ENCODE peak calls at places on chromosomes 1 and 21, in five cellular contexts. One of them, this sample, is unnamed.

GRCh38 chr1:118159578-118159977 is 25.4 kb downstream of the SPAG17 start:
- DNase-seq in GM12892: no peak
- DNase-seq in A549: no peak
- DNase-seq in stomach: no peak
- DNase-seq in ovary: no peak
- DNase-seq in this sample: no peak

GRCh38 chr1:243343970-243344749 is 88.3 kb downstream of the SDCCAG8 start:
- DNase-seq in GM12892: no peak
- DNase-seq in A549: peak; percentile 25
- DNase-seq in stomach: no peak
- DNase-seq in ovary: no peak
- DNase-seq in this sample: peak; percentile 10

GRCh38 chr1:58854576-58854975 is 70.7 kb upstream of the JUN start:
- DNase-seq in GM12892: no peak
- DNase-seq in A549: no peak
- DNase-seq in stomach: no peak
- DNase-seq in ovary: no peak
- DNase-seq in this sample: no peak

GRCh38 chr1:93237021-93237420 is 56.5 kb downstream of the CCDC18 start:
- DNase-seq in GM12892: no peak
- DNase-seq in A549: no peak
- DNase-seq in stomach: no peak
- DNase-seq in ovary: no peak
- DNase-seq in this sample: no peak

GRCh38 chr1:159996653-159997052 is 35.1 kb downstream of the PIGM start:
- DNase-seq in GM12892: no peak
- DNase-seq in A549: peak; percentile 16
- DNase-seq in stomach: no peak
- DNase-seq in ovary: no peak
- DNase-seq in this sample: peak; percentile 60

GRCh38 chr1:14924012-14924452 is 229.5 kb upstream of the TMEM51 start:
- DNase-seq in GM12892: peak; percentile 76
- DNase-seq in A549: peak; percentile 70
- DNase-seq in stomach: peak; percentile 75
- DNase-seq in ovary: peak; percentile 79
- DNase-seq in this sample: peak; percentile 86

GRCh38 chr1:27664291-27664690 is 7.7 kb downstream of the IFI6 start:
- DNase-seq in GM12892: no peak
- DNase-seq in A549: no peak
- DNase-seq in stomach: no peak
- DNase-seq in ovary: no peak
- DNase-seq in this sample: no peak

GRCh38 chr1:172826096-172826741 is 167.3 kb downstream of the FASLG start:
- DNase-seq in GM12892: no peak
- DNase-seq in A549: peak; percentile 44
- DNase-seq in stomach: no peak
- DNase-seq in ovary: no peak
- DNase-seq in this sample: peak; percentile 11

GRCh38 chr1:156236164-156236563 is 5.8 kb upstream of the BGLAP start:
- DNase-seq in GM12892: no peak
- DNase-seq in A549: no peak
- DNase-seq in stomach: no peak
- DNase-seq in ovary: no peak
- DNase-seq in this sample: no peak

GRCh38 chr1:230288641-230289349 is 137.3 kb downstream of the PGBD5 start:
- DNase-seq in GM12892: no peak
- DNase-seq in A549: no peak
- DNase-seq in stomach: no peak
- DNase-seq in ovary: no peak
- DNase-seq in this sample: no peak

GRCh38 chr1:109269212-109269980 is 13.5 kb downstream of the PSRC1 start:
- DNase-seq in GM12892: no peak
- DNase-seq in A549: no peak
- DNase-seq in stomach: no peak
- DNase-seq in ovary: no peak
- DNase-seq in this sample: no peak

GRCh38 chr1:98919211-98919610 is 85.5 kb downstream of the PLPPR5 start:
- DNase-seq in GM12892: no peak
- DNase-seq in A549: no peak
- DNase-seq in stomach: no peak
- DNase-seq in ovary: no peak
- DNase-seq in this sample: no peak

GRCh38 chr21:34205811-34206635 is 132.6 kb downstream of the MRPS6 start:
- DNase-seq in GM12892: no peak
- DNase-seq in A549: no peak
- DNase-seq in stomach: no peak
- DNase-seq in ovary: no peak
- DNase-seq in this sample: no peak

GRCh38 chr1:162612606-162613400 is 19.5 kb upstream of the DDR2 start:
- DNase-seq in GM12892: no peak
- DNase-seq in A549: no peak
- DNase-seq in stomach: no peak
- DNase-seq in ovary: no peak
- DNase-seq in this sample: no peak

DNA sequence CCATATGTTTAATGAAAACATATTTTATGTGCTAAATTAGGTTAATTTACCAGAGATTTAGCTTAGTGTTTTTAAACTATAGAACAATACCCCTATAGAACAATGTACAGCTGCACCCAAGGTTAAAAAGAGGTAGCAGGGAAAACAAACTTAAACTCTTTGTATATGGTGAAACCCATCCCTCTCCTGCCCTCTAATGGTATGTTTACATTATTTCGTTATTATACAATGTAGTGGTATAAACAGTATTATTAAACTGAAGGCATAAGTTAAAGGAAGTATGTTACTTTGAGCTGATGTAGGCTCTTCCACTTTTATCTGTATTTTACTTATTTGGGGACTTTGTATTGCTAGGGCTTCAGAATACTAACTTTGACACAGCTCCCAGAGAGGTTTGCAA is 16.7 kb upstream of the ZYG11A start:
- DNase-seq in GM12892: no peak
- DNase-seq in A549: no peak
- DNase-seq in stomach: no peak
- DNase-seq in ovary: no peak
- DNase-seq in this sample: no peak
- TF ChIP-seq POLR2A in GM12892: no peak
- TF ChIP-seq POLR2A in A549: no peak
- TF ChIP-seq POLR2A in stomach: no peak
- TF ChIP-seq POLR2A in ovary: no peak
- TF ChIP-seq POLR2A in this sample: no peak

GRCh38 chr1:101259744-101260148 is 22.9 kb downstream of the S1PR1 start:
- DNase-seq in GM12892: no peak
- DNase-seq in A549: no peak
- DNase-seq in stomach: no peak
- DNase-seq in ovary: no peak
- DNase-seq in this sample: no peak
- TF ChIP-seq POLR2A in GM12892: no peak
- TF ChIP-seq POLR2A in A549: no peak
- TF ChIP-seq POLR2A in stomach: no peak
- TF ChIP-seq POLR2A in ovary: no peak
- TF ChIP-seq POLR2A in this sample: no peak

GRCh38 chr1:6784560-6785317 is 515 bp upstream of the CAMTA1 start:
- DNase-seq in GM12892: peak; percentile 87
- DNase-seq in A549: peak; percentile 97
- DNase-seq in stomach: peak; percentile 100
- DNase-seq in ovary: peak; percentile 99
- DNase-seq in this sample: peak; percentile 94

GRCh38 chr1:6783221-6783620 is 2.0 kb upstream of the CAMTA1 start:
- DNase-seq in GM12892: no peak
- DNase-seq in A549: no peak
- DNase-seq in stomach: no peak
- DNase-seq in ovary: no peak
- DNase-seq in this sample: no peak

GRCh38 chr1:6785318-6785712 is at the start of gene CAMTA1:
- DNase-seq in GM12892: peak; percentile 96
- DNase-seq in A549: no peak
- DNase-seq in stomach: no peak
- DNase-seq in ovary: no peak
- DNase-seq in this sample: no peak

GRCh38 chr1:6785721-6786505 is 659 bp downstream of the CAMTA1 start:
- DNase-seq in GM12892: peak; percentile 74
- DNase-seq in A549: peak; percentile 44
- DNase-seq in stomach: peak; percentile 38
- DNase-seq in ovary: peak; percentile 74
- DNase-seq in this sample: no peak

GRCh38 chr1:6783956-6784559 is 1.2 kb upstream of the CAMTA1 start:
- DNase-seq in GM12892: no peak
- DNase-seq in A549: no peak
- DNase-seq in stomach: no peak
- DNase-seq in ovary: no peak
- DNase-seq in this sample: no peak
- TF ChIP-seq POLR2A in GM12892: peak; percentile 66
- TF ChIP-seq POLR2A in A549: no peak
- TF ChIP-seq POLR2A in stomach: no peak
- TF ChIP-seq POLR2A in ovary: no peak
- TF ChIP-seq POLR2A in this sample: peak; percentile 23

GRCh38 chr1:84502892-84503291 is 3.3 kb upstream of the SPATA1 start:
- DNase-seq in GM12892: no peak
- DNase-seq in A549: no peak
- DNase-seq in stomach: no peak
- DNase-seq in ovary: no peak
- DNase-seq in this sample: no peak

GRCh38 chr1:84493747-84494146 is 12.4 kb upstream of the SPATA1 start:
- DNase-seq in GM12892: no peak
- DNase-seq in A549: no peak
- DNase-seq in stomach: no peak
- DNase-seq in ovary: no peak
- DNase-seq in this sample: no peak

GRCh38 chr1:84492726-84493125 is 13.5 kb upstream of the SPATA1 start:
- DNase-seq in GM12892: no peak
- DNase-seq in A549: no peak
- DNase-seq in stomach: no peak
- DNase-seq in ovary: no peak
- DNase-seq in this sample: no peak

GRCh38 chr1:84496498-84496897 is 9.7 kb upstream of the SPATA1 start:
- DNase-seq in GM12892: no peak
- DNase-seq in A549: no peak
- DNase-seq in stomach: no peak
- DNase-seq in ovary: no peak
- DNase-seq in this sample: no peak

GRCh38 chr1:84497631-84498278 is 8.4 kb upstream of the SPATA1 start:
- DNase-seq in GM12892: no peak
- DNase-seq in A549: no peak
- DNase-seq in stomach: no peak
- DNase-seq in ovary: no peak
- DNase-seq in this sample: no peak
- TF ChIP-seq POLR2A in GM12892: no peak
- TF ChIP-seq POLR2A in A549: no peak
- TF ChIP-seq POLR2A in stomach: no peak
- TF ChIP-seq POLR2A in ovary: no peak
- TF ChIP-seq POLR2A in this sample: no peak

GRCh38 chr1:3734602-3735001 is 17.6 kb upstream of the CCDC27 start:
- DNase-seq in GM12892: no peak
- DNase-seq in A549: no peak
- DNase-seq in stomach: no peak
- DNase-seq in ovary: no peak
- DNase-seq in this sample: no peak
- TF ChIP-seq POLR2A in GM12892: no peak
- TF ChIP-seq POLR2A in A549: no peak
- TF ChIP-seq POLR2A in stomach: no peak
- TF ChIP-seq POLR2A in ovary: no peak
- TF ChIP-seq POLR2A in this sample: no peak

DNA sequence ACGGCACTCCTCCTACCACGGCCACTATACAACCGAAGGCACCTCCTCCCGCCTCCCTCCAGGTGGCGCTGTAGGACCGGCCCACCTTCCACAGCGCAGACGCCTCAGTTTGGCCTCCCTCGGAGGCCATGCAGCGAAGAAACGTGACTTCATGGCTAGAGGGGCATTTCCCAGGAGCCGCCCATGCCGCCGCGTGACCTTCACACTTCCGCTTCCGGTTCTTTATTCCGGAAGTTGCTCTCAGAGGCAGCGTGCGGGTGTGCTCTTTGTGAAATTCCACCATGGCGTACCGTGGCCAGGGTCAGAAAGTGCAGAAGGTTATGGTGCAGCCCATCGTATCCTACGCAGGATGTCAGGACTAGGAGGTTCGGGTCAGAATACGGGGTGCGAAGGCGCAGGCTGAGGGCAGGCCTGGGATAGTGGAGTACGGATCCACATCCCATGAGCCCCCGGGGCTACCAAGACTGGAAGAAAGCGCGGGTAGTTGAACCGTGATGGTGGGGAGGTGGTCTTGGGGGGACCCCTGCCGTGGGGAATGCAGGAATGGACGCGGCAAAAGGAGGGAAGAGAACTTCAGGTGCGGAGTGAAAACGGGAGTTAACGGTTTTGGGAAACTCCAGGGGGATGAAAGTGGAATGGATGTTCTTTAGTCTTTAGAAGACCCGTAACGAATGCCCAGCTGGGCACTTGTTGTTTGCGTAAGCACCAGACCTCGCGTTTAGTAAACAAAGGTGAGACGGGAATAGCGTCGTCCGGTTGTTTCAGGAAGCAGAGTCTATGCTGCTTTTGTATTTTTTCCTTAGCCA is at the start of gene SNRPE:
- DNase-seq in GM12892: peak; percentile 89
- DNase-seq in A549: peak; percentile 95
- DNase-seq in stomach: peak; percentile 95
- DNase-seq in ovary: peak; percentile 96
- DNase-seq in this sample: peak; percentile 80
- TF ChIP-seq POLR2A in GM12892: peak; percentile 95
- TF ChIP-seq POLR2A in A549: peak; percentile 76
- TF ChIP-seq POLR2A in stomach: no peak
- TF ChIP-seq POLR2A in ovary: peak; percentile 71
- TF ChIP-seq POLR2A in this sample: peak; percentile 79

GRCh38 chr1:61076728-61077675 is 5.4 kb upstream of the NFIA start:
- DNase-seq in GM12892: no peak
- DNase-seq in A549: peak; percentile 71
- DNase-seq in stomach: peak; percentile 87
- DNase-seq in ovary: peak; percentile 89
- DNase-seq in this sample: no peak
- TF ChIP-seq POLR2A in GM12892: no peak
- TF ChIP-seq POLR2A in A549: peak; percentile 53
- TF ChIP-seq POLR2A in stomach: no peak
- TF ChIP-seq POLR2A in ovary: no peak
- TF ChIP-seq POLR2A in this sample: peak; percentile 40

GRCh38 chr21:41426656-41427311 is 745 bp downstream of the MX1 start:
- DNase-seq in GM12892: no peak
- DNase-seq in A549: no peak
- DNase-seq in stomach: no peak
- DNase-seq in ovary: peak; percentile 57
- DNase-seq in this sample: no peak
- TF ChIP-seq POLR2A in GM12892: peak; percentile 75
- TF ChIP-seq POLR2A in A549: no peak
- TF ChIP-seq POLR2A in stomach: no peak
- TF ChIP-seq POLR2A in ovary: no peak
- TF ChIP-seq POLR2A in this sample: no peak

This sample was measured in H54.